ENCODE peak calls at places on chromosomes 11 and 22, in ten cellular contexts. E is RCC 7860; D is stimulated activated CD4-positive, alpha-beta T cell treated with anti-CD3 and anti-CD28 coated beads, Interleukin-2, amount 100 ng/mL, for 48 hours; U is activated T-cell treated with anti-CD3 and anti-CD28 coated beads, Interleukin-2, amount 50 U/mL, for 4 hours; C is trophoblast cell; Q is neural crest cell; R is fibroblast of the aortic adventitia; H is NCI-H69; A is ELR; G is NCI-H524. O is an unnamed sample.

GRCh38 chr11:104487035-104487775 is 323.3 kb upstream of the PDGFD start:
- DNase-seq in E (no peak), D (no peak), U (no peak), C (no peak), Q (no peak), R (peak; percentile 49), H (no peak), A (peak; percentile 8), G (no peak), O (no peak)

GRCh38 chr22:50696251-50696798 is 23.7 kb downstream of the SHANK3 start:
- DNase-seq in E (no peak), D (no peak), U (no peak), C (peak; percentile 15), Q (no peak), R (no peak), H (no peak), A (no peak), G (no peak), O (no peak)

GRCh38 chr22:44531487-44531886 is 33.5 kb upstream of the RTL6 start:
- DNase-seq in E (no peak), D (no peak), U (no peak), C (no peak), Q (no peak), R (peak; percentile 37), H (no peak), A (no peak), G (no peak), O (peak; percentile 57)

GRCh38 chr11:282630-283360 is 4.6 kb downstream of the NLRP6 start:
- DNase-seq in E (no peak), D (no peak), U (no peak), C (no peak), Q (no peak), R (no peak), H (no peak), A (no peak), G (no peak), O (no peak)

GRCh38 chr11:17786824-17787525 is 52.4 kb downstream of the KCNC1 start:
- DNase-seq in E (no peak), D (no peak), U (no peak), C (no peak), Q (no peak), R (peak; percentile 58), H (no peak), A (peak; percentile 94), G (no peak), O (peak; percentile 72)

GRCh38 chr22:43211941-43212433 is 25.1 kb upstream of the TTLL12 start:
- DNase-seq in E (no peak), D (no peak), U (no peak), C (no peak), Q (no peak), R (no peak), H (no peak), A (no peak), G (no peak), O (no peak)

GRCh38 chr11:86160546-86161149 is 83.9 kb upstream of the EED start:
- DNase-seq in E (peak; percentile 39), D (no peak), U (no peak), C (peak; percentile 96), Q (no peak), R (peak; percentile 71), H (peak; percentile 35), A (peak; percentile 79), G (no peak), O (peak; percentile 82)

GRCh38 chr22:32628626-32629587 is 154.3 kb downstream of the FBXO7 start:
- DNase-seq in E (no peak), D (no peak), U (no peak), C (peak; percentile 66), Q (no peak), R (peak; percentile 53), H (no peak), A (peak; percentile 4), G (no peak), O (peak; percentile 52)

GRCh38 chr11:1759151-1759850 is 4.4 kb downstream of the CTSD start:
- DNase-seq in E (no peak), D (no peak), U (no peak), C (no peak), Q (no peak), R (no peak), H (no peak), A (no peak), G (no peak), O (no peak)

GRCh38 chr11:78349614-78350013 is 68.0 kb downstream of the GAB2 start:
- DNase-seq in E (no peak), D (no peak), U (no peak), C (no peak), Q (no peak), R (peak; percentile 71), H (no peak), A (no peak), G (no peak), O (no peak)

GRCh38 chr22:37740455-37741311 is 43.8 kb downstream of the TRIOBP start:
- DNase-seq in E (no peak), D (no peak), U (no peak), C (no peak), Q (no peak), R (no peak), H (no peak), A (no peak), G (no peak), O (no peak)